ENCODE peak calls at places on chromosomes 13 and 19, in four cellular contexts. H is K562, E is GM12878, Q is HepG2. L is an unnamed sample.

GRCh38 chr19:30070970-30071632 is 129.1 kb downstream of the URI1 start:
- DNase-seq in H (no peak), E (no peak), Q (no peak), L (no peak)

GRCh38 chr19:5804516-5805464 is at the start of gene NRTN:
- DNase-seq in H (peak), E (no peak), Q (no peak), L (peak)

GRCh38 chr19:5335593-5335992 is 5.0 kb downstream of the PTPRS start:
- DNase-seq in H (no peak), E (no peak), Q (no peak), L (no peak)

GRCh38 chr13:41985788-41986508 is 25.0 kb upstream of the VWA8 start:
- DNase-seq in H (no peak), E (no peak), Q (no peak), L (no peak)

GRCh38 chr19:13865578-13866462 is 11.1 kb upstream of the NANOS3 start:
- DNase-seq in H (no peak), E (no peak), Q (no peak), L (no peak)

GRCh38 chr19:38975214-38975860 is at the start of gene FBXO17:
- DNase-seq in H (peak), E (no peak), Q (peak), L (peak)

GRCh38 chr19:816500-816857 is 5.3 kb downstream of the PLPPR3 start:
- DNase-seq in H (no peak), E (no peak), Q (no peak), L (no peak)

GRCh38 chr13:46620029-46620428 is 67.1 kb downstream of the LRCH1 start:
- DNase-seq in H (no peak), E (no peak), Q (no peak), L (no peak)

GRCh38 chr13:101202590-101202989 is 213.7 kb downstream of the NALCN start:
- DNase-seq in H (no peak), E (no peak), Q (no peak), L (peak)

GRCh38 chr13:28958018-28958417 is 137.9 kb downstream of the MTUS2 start:
- DNase-seq in H (no peak), E (no peak), Q (no peak), L (no peak)

GRCh38 chr19:38699027-38699346 is 45.3 kb downstream of the CAPN12 start:
- DNase-seq in H (no peak), E (no peak), Q (no peak), L (no peak)

GRCh38 chr19:50328257-50329145 is 676 bp downstream of the KCNC3 start:
- DNase-seq in H (peak), E (no peak), Q (no peak), L (peak)

GRCh38 chr13:74040200-74040599 is 94.0 kb downstream of the KLF12 start:
- DNase-seq in H (peak), E (no peak), Q (peak), L (peak)

GRCh38 chr19:46926201-46927071 is 65.6 kb downstream of the ARHGAP35 start:
- DNase-seq in H (no peak), E (no peak), Q (no peak), L (no peak)
- TF ChIP-seq CBFB in H (no peak), E (no peak), Q (no peak), L (no peak)

DNA sequence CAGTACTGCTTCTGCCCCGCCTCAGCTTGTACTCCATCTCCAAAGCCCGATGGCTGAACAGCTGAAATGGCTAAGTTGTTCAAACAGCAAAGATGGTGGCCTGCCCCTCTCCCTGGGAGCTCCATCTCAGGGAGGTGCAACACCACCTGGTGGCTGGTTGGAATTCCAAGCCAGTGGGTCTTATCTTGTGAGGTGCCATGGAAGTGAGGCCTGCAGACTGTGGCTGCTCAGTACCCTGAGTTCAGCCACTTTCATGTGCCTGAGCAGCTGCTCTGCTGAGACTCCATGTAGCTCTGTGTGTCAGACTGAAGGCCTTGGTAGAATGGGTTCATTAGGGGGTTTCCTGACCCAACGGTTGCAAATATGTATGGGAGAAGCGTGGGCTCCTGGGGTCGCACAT is 67.3 kb upstream of the SPRY2 start:
- DNase-seq in H (no peak), E (no peak), Q (no peak), L (peak)
- TF ChIP-seq CTCF in H (peak), E (no peak), Q (peak), L (no peak)

GRCh38 chr19:8877854-8878705 is 45.9 kb downstream of the MBD3L1 start:
- DNase-seq in H (peak), E (no peak), Q (no peak), L (no peak)
- TF ChIP-seq CBFB in H (no peak), E (no peak), Q (no peak), L (no peak)

GRCh38 chr13:49248433-49249002 is 793 bp downstream of the CDADC1 start:
- DNase-seq in H (peak), E (no peak), Q (peak), L (no peak)
- TF ChIP-seq CTCF in H (peak), E (peak), Q (peak), L (no peak)

DNA sequence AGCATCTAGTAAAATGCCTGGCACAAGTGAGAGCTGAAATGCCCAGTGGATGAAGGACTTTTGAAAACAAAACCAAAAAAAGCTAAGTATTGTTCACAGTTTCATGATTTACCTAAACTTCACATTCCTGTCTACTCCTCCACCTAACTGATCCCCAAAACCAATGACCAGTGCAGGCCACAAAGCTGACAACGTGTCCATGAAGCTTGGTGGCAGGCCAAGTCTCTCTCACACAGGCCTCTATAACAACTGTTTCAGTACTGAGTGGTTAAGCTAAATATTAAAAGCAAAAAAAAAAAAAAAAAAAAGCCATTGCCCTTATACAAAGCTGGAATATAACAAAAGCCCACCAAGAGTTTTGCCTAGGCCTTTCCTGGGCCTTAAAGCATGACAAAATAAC is 36.4 kb downstream of the STK24 start:
- DNase-seq in H (no peak), E (no peak), Q (no peak), L (no peak)
- TF ChIP-seq CBFB in H (no peak), E (no peak), Q (no peak), L (no peak)

GRCh38 chr19:28705008-28705407 is 507.9 kb downstream of the UQCRFS1 start:
- DNase-seq in H (peak), E (no peak), Q (peak), L (no peak)
- TF ChIP-seq CTCF in H (peak), E (no peak), Q (no peak), L (no peak)

DNA sequence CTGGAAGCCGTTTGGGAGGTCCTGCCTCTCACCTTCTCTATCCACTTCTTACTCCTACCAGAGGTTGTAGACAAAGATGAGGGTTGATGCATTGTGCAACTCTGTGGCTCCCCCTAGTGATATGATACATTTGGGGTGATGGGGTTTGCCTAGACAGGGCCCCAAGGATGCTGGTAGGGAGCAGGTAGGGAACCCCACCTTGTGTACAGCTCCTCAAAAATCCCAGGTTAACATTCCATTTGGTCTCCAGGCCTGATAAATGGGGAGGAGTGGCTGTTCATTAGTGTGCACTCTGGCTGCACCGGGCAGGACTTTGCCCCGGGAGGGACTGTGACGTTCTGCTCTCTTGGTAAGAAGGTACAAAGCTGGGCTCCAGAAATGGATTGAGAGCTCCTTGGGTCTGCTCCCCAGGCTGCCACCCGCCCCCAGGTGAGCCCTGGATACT is 19.2 kb downstream of the SIGLEC8 start:
- DNase-seq in H (peak), E (no peak), Q (peak), L (peak)
- TF ChIP-seq CBFB in H (no peak), E (no peak), Q (no peak), L (no peak)

GRCh38 chr13:92530364-92530763 is 696.2 kb upstream of the GPC6 start:
- DNase-seq in H (no peak), E (no peak), Q (no peak), L (no peak)
- TF ChIP-seq CTCF in H (no peak), E (no peak), Q (no peak), L (no peak)

L was measured in WTC11.